ENCODE peak calls at places on chromosomes 3 and 15, in seven cellular contexts. One of them, this sample, is unnamed.

GRCh38 chr15:99202176-99202552 is 47.2 kb downstream of the TTC23 start:
- DNase-seq in OCI-LY7: no peak
- DNase-seq in astrocyte: no peak
- DNase-seq in colonic mucosa: no peak
- DNase-seq in left lung: no peak
- DNase-seq in body of pancreas: no peak
- DNase-seq in lower lobe of right lung: no peak
- DNase-seq in this sample: no peak

GRCh38 chr3:30642715-30643361 is 36.4 kb downstream of the TGFBR2 start:
- DNase-seq in astrocyte: no peak
- DNase-seq in colonic mucosa: no peak
- DNase-seq in lower lobe of right lung: no peak
- DNase-seq in body of pancreas: no peak
- DNase-seq in OCI-LY7: peak
- DNase-seq in left lung: no peak
- DNase-seq in this sample: no peak

GRCh38 chr3:37096292-37096691 is 78.1 kb downstream of the LRRFIP2 start:
- DNase-seq in OCI-LY7: no peak
- DNase-seq in body of pancreas: no peak
- DNase-seq in colonic mucosa: no peak
- DNase-seq in astrocyte: peak
- DNase-seq in left lung: no peak
- DNase-seq in lower lobe of right lung: no peak
- DNase-seq in this sample: no peak

GRCh38 chr3:61869378-61869777 is 308.0 kb downstream of the PTPRG start:
- DNase-seq in colonic mucosa: no peak
- DNase-seq in left lung: no peak
- DNase-seq in OCI-LY7: no peak
- DNase-seq in lower lobe of right lung: no peak
- DNase-seq in body of pancreas: no peak
- DNase-seq in astrocyte: no peak
- DNase-seq in this sample: no peak

GRCh38 chr3:36992806-36993325 is at the start of gene EPM2AIP1:
- DNase-seq in left lung: peak
- DNase-seq in colonic mucosa: no peak
- DNase-seq in body of pancreas: no peak
- DNase-seq in OCI-LY7: no peak
- DNase-seq in astrocyte: no peak
- DNase-seq in lower lobe of right lung: peak
- DNase-seq in this sample: peak

GRCh38 chr15:34049096-34049495 is 10.1 kb upstream of the AVEN start:
- DNase-seq in OCI-LY7: no peak
- DNase-seq in colonic mucosa: no peak
- DNase-seq in left lung: no peak
- DNase-seq in astrocyte: peak
- DNase-seq in body of pancreas: no peak
- DNase-seq in lower lobe of right lung: no peak
- DNase-seq in this sample: no peak

GRCh38 chr3:193016437-193016887 is 98.8 kb upstream of the MB21D2 start:
- DNase-seq in colonic mucosa: no peak
- DNase-seq in left lung: no peak
- DNase-seq in astrocyte: peak
- DNase-seq in body of pancreas: peak
- DNase-seq in lower lobe of right lung: no peak
- DNase-seq in OCI-LY7: no peak
- DNase-seq in this sample: no peak

GRCh38 chr3:142649996-142650693 is 54.0 kb downstream of the PLS1 start:
- DNase-seq in astrocyte: peak
- DNase-seq in OCI-LY7: no peak
- DNase-seq in lower lobe of right lung: no peak
- DNase-seq in colonic mucosa: no peak
- DNase-seq in left lung: no peak
- DNase-seq in body of pancreas: no peak
- DNase-seq in this sample: no peak

GRCh38 chr3:933311-933710 is 159.5 kb upstream of the CNTN6 start:
- DNase-seq in body of pancreas: no peak
- DNase-seq in astrocyte: no peak
- DNase-seq in OCI-LY7: no peak
- DNase-seq in left lung: no peak
- DNase-seq in colonic mucosa: no peak
- DNase-seq in lower lobe of right lung: no peak
- DNase-seq in this sample: peak

DNA sequence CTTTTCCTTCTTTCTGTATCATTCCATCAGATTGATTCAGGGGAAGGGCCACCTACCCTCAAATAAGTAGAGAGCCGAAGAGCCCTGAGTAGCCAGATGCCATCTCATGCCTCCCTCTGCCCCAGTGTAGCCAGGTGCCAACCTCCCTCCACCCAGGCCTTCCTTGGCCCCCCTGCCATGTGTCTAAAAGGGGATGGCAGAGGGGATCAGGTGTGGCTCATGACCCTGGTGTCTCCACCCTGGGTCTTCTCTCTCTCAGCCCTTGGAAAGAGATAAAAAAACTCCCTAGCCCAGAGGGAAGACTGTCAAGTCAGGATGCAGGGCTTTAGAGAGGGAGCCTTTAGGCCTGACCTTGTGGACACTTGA is 5.1 kb downstream of the GRM2 start:
- DNase-seq in astrocyte: no peak
- DNase-seq in lower lobe of right lung: no peak
- DNase-seq in body of pancreas: no peak
- DNase-seq in OCI-LY7: no peak
- DNase-seq in colonic mucosa: no peak
- DNase-seq in left lung: no peak
- DNase-seq in this sample: no peak
- H3K27ac ChIP-seq in astrocyte: no peak
- H3K27ac ChIP-seq in lower lobe of right lung: no peak
- H3K27ac ChIP-seq in body of pancreas: no peak
- H3K27ac ChIP-seq in OCI-LY7: no peak
- H3K27ac ChIP-seq in colonic mucosa: no peak
- H3K27ac ChIP-seq in left lung: no peak
- H3K27ac ChIP-seq in this sample: no peak

GRCh38 chr3:70387889-70388288 is 75.5 kb upstream of the MDFIC2 start:
- DNase-seq in colonic mucosa: no peak
- DNase-seq in lower lobe of right lung: no peak
- DNase-seq in left lung: no peak
- DNase-seq in body of pancreas: no peak
- DNase-seq in OCI-LY7: no peak
- DNase-seq in astrocyte: no peak
- DNase-seq in this sample: no peak

GRCh38 chr3:70393881-70394612 is 81.6 kb upstream of the MDFIC2 start:
- DNase-seq in left lung: no peak
- DNase-seq in lower lobe of right lung: no peak
- DNase-seq in astrocyte: no peak
- DNase-seq in colonic mucosa: no peak
- DNase-seq in body of pancreas: peak
- DNase-seq in OCI-LY7: no peak
- DNase-seq in this sample: no peak

GRCh38 chr3:70392227-70392626 is 79.8 kb upstream of the MDFIC2 start:
- DNase-seq in astrocyte: no peak
- DNase-seq in OCI-LY7: no peak
- DNase-seq in lower lobe of right lung: no peak
- DNase-seq in left lung: no peak
- DNase-seq in colonic mucosa: no peak
- DNase-seq in body of pancreas: no peak
- DNase-seq in this sample: no peak
- TF ChIP-seq CTCF in astrocyte: no peak
- TF ChIP-seq CTCF in OCI-LY7: no peak
- TF ChIP-seq CTCF in lower lobe of right lung: no peak
- TF ChIP-seq CTCF in left lung: no peak
- TF ChIP-seq CTCF in colonic mucosa: no peak
- TF ChIP-seq CTCF in body of pancreas: no peak
- TF ChIP-seq CTCF in this sample: no peak

GRCh38 chr3:2029559-2029958 is 69.1 kb upstream of the CNTN4 start:
- DNase-seq in body of pancreas: no peak
- DNase-seq in astrocyte: no peak
- DNase-seq in OCI-LY7: no peak
- DNase-seq in colonic mucosa: no peak
- DNase-seq in left lung: no peak
- DNase-seq in lower lobe of right lung: no peak
- DNase-seq in this sample: no peak

GRCh38 chr3:2024037-2024436 is 74.6 kb upstream of the CNTN4 start:
- DNase-seq in left lung: no peak
- DNase-seq in OCI-LY7: no peak
- DNase-seq in body of pancreas: no peak
- DNase-seq in astrocyte: no peak
- DNase-seq in colonic mucosa: no peak
- DNase-seq in lower lobe of right lung: no peak
- DNase-seq in this sample: no peak

GRCh38 chr3:2024713-2025112 is 74.0 kb upstream of the CNTN4 start:
- DNase-seq in left lung: no peak
- DNase-seq in lower lobe of right lung: no peak
- DNase-seq in OCI-LY7: no peak
- DNase-seq in astrocyte: no peak
- DNase-seq in body of pancreas: no peak
- DNase-seq in colonic mucosa: no peak
- DNase-seq in this sample: no peak
- H3K4me3 ChIP-seq in left lung: no peak
- H3K4me3 ChIP-seq in lower lobe of right lung: no peak
- H3K4me3 ChIP-seq in OCI-LY7: no peak
- H3K4me3 ChIP-seq in astrocyte: no peak
- H3K4me3 ChIP-seq in body of pancreas: no peak
- H3K4me3 ChIP-seq in colonic mucosa: no peak
- H3K4me3 ChIP-seq in this sample: no peak

DNA sequence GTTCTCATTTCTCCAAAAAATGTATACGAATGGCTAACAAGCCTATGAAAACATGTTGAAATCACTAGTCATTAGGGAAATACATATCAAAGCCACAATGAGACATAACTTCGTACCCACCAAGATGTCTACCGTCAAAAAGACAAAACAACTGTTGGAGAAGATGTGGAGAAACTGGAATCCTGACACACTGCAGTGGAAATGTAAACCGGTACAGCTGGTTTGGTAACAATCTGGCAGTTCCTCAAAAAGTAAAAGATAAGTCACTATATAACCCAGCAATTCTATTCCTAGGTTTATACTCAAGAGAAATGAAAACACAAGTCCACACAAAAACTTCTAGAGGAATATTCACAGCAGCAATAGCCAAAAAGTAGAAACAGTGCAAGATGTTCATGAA is 7.0 kb downstream of the SCAPER start:
- DNase-seq in left lung: no peak
- DNase-seq in astrocyte: no peak
- DNase-seq in lower lobe of right lung: no peak
- DNase-seq in OCI-LY7: no peak
- DNase-seq in body of pancreas: no peak
- DNase-seq in colonic mucosa: no peak
- DNase-seq in this sample: no peak
- H3K27ac ChIP-seq in left lung: no peak
- H3K27ac ChIP-seq in astrocyte: no peak
- H3K27ac ChIP-seq in lower lobe of right lung: no peak
- H3K27ac ChIP-seq in OCI-LY7: no peak
- H3K27ac ChIP-seq in body of pancreas: no peak
- H3K27ac ChIP-seq in colonic mucosa: no peak
- H3K27ac ChIP-seq in this sample: no peak

GRCh38 chr3:128609294-128609693 is 41.3 kb downstream of the RPN1 start:
- DNase-seq in OCI-LY7: no peak
- DNase-seq in lower lobe of right lung: no peak
- DNase-seq in astrocyte: no peak
- DNase-seq in colonic mucosa: no peak
- DNase-seq in left lung: no peak
- DNase-seq in body of pancreas: no peak
- DNase-seq in this sample: no peak

GRCh38 chr3:128603811-128604447 is 46.7 kb downstream of the RPN1 start:
- DNase-seq in astrocyte: no peak
- DNase-seq in OCI-LY7: no peak
- DNase-seq in lower lobe of right lung: no peak
- DNase-seq in left lung: no peak
- DNase-seq in body of pancreas: no peak
- DNase-seq in colonic mucosa: peak
- DNase-seq in this sample: no peak

GRCh38 chr3:128607710-128608048 is 42.9 kb downstream of the RPN1 start:
- DNase-seq in body of pancreas: no peak
- DNase-seq in left lung: no peak
- DNase-seq in colonic mucosa: no peak
- DNase-seq in lower lobe of right lung: no peak
- DNase-seq in astrocyte: no peak
- DNase-seq in OCI-LY7: no peak
- DNase-seq in this sample: no peak

GRCh38 chr3:128603313-128603712 is 47.3 kb downstream of the RPN1 start:
- DNase-seq in body of pancreas: no peak
- DNase-seq in left lung: no peak
- DNase-seq in astrocyte: no peak
- DNase-seq in colonic mucosa: no peak
- DNase-seq in lower lobe of right lung: no peak
- DNase-seq in OCI-LY7: no peak
- DNase-seq in this sample: no peak

DNA sequence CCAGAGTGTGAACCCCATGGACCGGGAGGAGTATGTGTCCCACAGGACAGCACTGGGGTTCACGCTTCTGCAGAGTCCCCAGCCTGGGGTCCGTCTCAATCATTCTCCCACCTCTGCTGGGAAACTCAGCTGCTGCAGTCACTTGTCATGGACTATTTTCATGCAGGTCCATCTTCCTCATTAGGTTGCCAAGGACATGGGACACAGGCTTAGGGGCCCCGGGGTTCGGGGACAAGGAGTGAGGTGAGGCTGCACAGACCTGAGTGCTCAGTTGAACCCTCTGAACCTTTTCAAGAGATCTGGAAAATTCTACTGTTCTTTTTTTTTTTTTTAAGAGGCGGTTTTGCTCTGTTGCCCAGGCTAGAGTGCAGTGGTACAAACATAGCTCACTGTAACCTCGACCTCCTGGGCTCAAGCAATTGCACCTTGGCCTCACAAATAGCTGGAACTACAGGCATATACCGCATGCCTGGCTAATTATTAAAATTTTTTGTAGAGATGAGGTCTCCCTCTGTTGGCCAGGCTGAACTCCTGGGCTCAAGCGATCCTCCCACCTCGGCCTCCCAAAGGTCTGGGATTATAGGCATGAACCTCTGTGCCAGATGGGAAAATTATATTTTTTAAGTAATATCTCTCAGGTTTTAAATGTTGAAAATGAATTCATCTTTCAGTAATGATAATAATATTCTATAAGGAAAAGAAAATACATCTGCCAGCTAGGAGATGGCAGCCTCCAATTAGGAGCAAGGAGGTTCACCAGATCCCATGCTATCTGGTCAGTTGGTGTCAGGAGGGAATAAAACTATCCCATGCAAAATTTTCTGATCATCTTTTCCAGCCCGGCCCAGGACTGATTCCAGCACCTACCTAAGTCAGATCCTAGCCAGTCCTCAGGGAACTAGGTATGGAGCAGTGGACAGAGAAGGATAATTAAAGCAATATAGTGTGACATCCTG is 45.2 kb downstream of the RPN1 start:
- DNase-seq in body of pancreas: no peak
- DNase-seq in lower lobe of right lung: no peak
- DNase-seq in astrocyte: no peak
- DNase-seq in left lung: no peak
- DNase-seq in OCI-LY7: no peak
- DNase-seq in colonic mucosa: no peak
- DNase-seq in this sample: no peak
- TF ChIP-seq CTCF in body of pancreas: no peak
- TF ChIP-seq CTCF in lower lobe of right lung: no peak
- TF ChIP-seq CTCF in astrocyte: no peak
- TF ChIP-seq CTCF in left lung: no peak
- TF ChIP-seq CTCF in OCI-LY7: no peak
- TF ChIP-seq CTCF in colonic mucosa: no peak
- TF ChIP-seq CTCF in this sample: no peak

GRCh38 chr15:92656089-92656488 is 514 bp upstream of the FAM174B start:
- DNase-seq in colonic mucosa: no peak
- DNase-seq in astrocyte: no peak
- DNase-seq in lower lobe of right lung: no peak
- DNase-seq in left lung: no peak
- DNase-seq in body of pancreas: no peak
- DNase-seq in OCI-LY7: no peak
- DNase-seq in this sample: no peak
- H3K4me3 ChIP-seq in colonic mucosa: peak
- H3K4me3 ChIP-seq in astrocyte: peak
- H3K4me3 ChIP-seq in lower lobe of right lung: peak
- H3K4me3 ChIP-seq in left lung: peak
- H3K4me3 ChIP-seq in body of pancreas: no peak
- H3K4me3 ChIP-seq in OCI-LY7: no peak
- H3K4me3 ChIP-seq in this sample: peak

This sample was measured in dorsolateral prefrontal cortex.